ENCODE peak calls at places on chromosome 20, in ten cellular contexts. One of them, this sample, is unnamed.

GRCh38 chr20:62822788-62823651 is 6.2 kb downstream of the COL9A3 start:
- DNase-seq in foreskin fibroblast: no peak
- DNase-seq in psoas muscle: no peak
- DNase-seq in dermis blood vessel endothelial cell: peak
- DNase-seq in HTR-8/SVneo: peak
- DNase-seq in EH: peak
- DNase-seq in BJ: no peak
- DNase-seq in naive thymus-derived CD8-positive, alpha-beta T cell: no peak
- DNase-seq in left cardiac atrium: no peak
- DNase-seq in NCI-H1417: peak
- DNase-seq in this sample: no peak

GRCh38 chr20:46350201-46350985 is 42.1 kb upstream of the CDH22 start:
- DNase-seq in EH: peak
- DNase-seq in psoas muscle: no peak
- DNase-seq in left cardiac atrium: no peak
- DNase-seq in BJ: peak
- DNase-seq in NCI-H1417: peak
- DNase-seq in HTR-8/SVneo: peak
- DNase-seq in dermis blood vessel endothelial cell: peak
- DNase-seq in foreskin fibroblast: peak
- DNase-seq in naive thymus-derived CD8-positive, alpha-beta T cell: no peak
- DNase-seq in this sample: peak

GRCh38 chr20:44776977-44777376 is 31.3 kb downstream of the KCNK15 start:
- DNase-seq in NCI-H1417: no peak
- DNase-seq in BJ: no peak
- DNase-seq in naive thymus-derived CD8-positive, alpha-beta T cell: no peak
- DNase-seq in foreskin fibroblast: no peak
- DNase-seq in psoas muscle: no peak
- DNase-seq in dermis blood vessel endothelial cell: peak
- DNase-seq in HTR-8/SVneo: peak
- DNase-seq in EH: peak
- DNase-seq in left cardiac atrium: no peak
- DNase-seq in this sample: no peak

GRCh38 chr20:46255440-46256104 is 52.7 kb downstream of the CDH22 start:
- DNase-seq in dermis blood vessel endothelial cell: peak
- DNase-seq in psoas muscle: peak
- DNase-seq in NCI-H1417: peak
- DNase-seq in naive thymus-derived CD8-positive, alpha-beta T cell: no peak
- DNase-seq in BJ: no peak
- DNase-seq in left cardiac atrium: peak
- DNase-seq in foreskin fibroblast: no peak
- DNase-seq in EH: no peak
- DNase-seq in HTR-8/SVneo: peak
- DNase-seq in this sample: no peak

GRCh38 chr20:58433759-58434158 is 44.7 kb downstream of the VAPB start:
- DNase-seq in EH: peak
- DNase-seq in foreskin fibroblast: peak
- DNase-seq in naive thymus-derived CD8-positive, alpha-beta T cell: no peak
- DNase-seq in BJ: no peak
- DNase-seq in psoas muscle: no peak
- DNase-seq in left cardiac atrium: no peak
- DNase-seq in NCI-H1417: no peak
- DNase-seq in HTR-8/SVneo: peak
- DNase-seq in dermis blood vessel endothelial cell: peak
- DNase-seq in this sample: peak

GRCh38 chr20:8722277-8722928 is 346.5 kb upstream of the PLCB4 start:
- DNase-seq in left cardiac atrium: no peak
- DNase-seq in HTR-8/SVneo: peak
- DNase-seq in naive thymus-derived CD8-positive, alpha-beta T cell: peak
- DNase-seq in NCI-H1417: peak
- DNase-seq in psoas muscle: no peak
- DNase-seq in foreskin fibroblast: peak
- DNase-seq in BJ: no peak
- DNase-seq in dermis blood vessel endothelial cell: peak
- DNase-seq in EH: peak
- DNase-seq in this sample: peak

GRCh38 chr20:31560900-31561598 is 44.0 kb upstream of the ID1 start:
- DNase-seq in EH: peak
- DNase-seq in psoas muscle: peak
- DNase-seq in left cardiac atrium: no peak
- DNase-seq in foreskin fibroblast: peak
- DNase-seq in dermis blood vessel endothelial cell: peak
- DNase-seq in NCI-H1417: no peak
- DNase-seq in naive thymus-derived CD8-positive, alpha-beta T cell: no peak
- DNase-seq in BJ: peak
- DNase-seq in HTR-8/SVneo: peak
- DNase-seq in this sample: peak

GRCh38 chr20:62860391-62860923 is 1.2 kb downstream of the TCFL5 start:
- DNase-seq in dermis blood vessel endothelial cell: peak
- DNase-seq in naive thymus-derived CD8-positive, alpha-beta T cell: no peak
- DNase-seq in BJ: no peak
- DNase-seq in HTR-8/SVneo: peak
- DNase-seq in left cardiac atrium: peak
- DNase-seq in psoas muscle: no peak
- DNase-seq in EH: peak
- DNase-seq in foreskin fibroblast: no peak
- DNase-seq in NCI-H1417: peak
- DNase-seq in this sample: no peak

GRCh38 chr20:54625497-54625896 is 150.1 kb downstream of the DOK5 start:
- DNase-seq in naive thymus-derived CD8-positive, alpha-beta T cell: no peak
- DNase-seq in EH: no peak
- DNase-seq in NCI-H1417: peak
- DNase-seq in BJ: no peak
- DNase-seq in dermis blood vessel endothelial cell: no peak
- DNase-seq in left cardiac atrium: no peak
- DNase-seq in foreskin fibroblast: no peak
- DNase-seq in psoas muscle: no peak
- DNase-seq in HTR-8/SVneo: no peak
- DNase-seq in this sample: no peak

GRCh38 chr20:52905235-52905634 is 66.9 kb upstream of the TSHZ2 start:
- DNase-seq in EH: no peak
- DNase-seq in psoas muscle: no peak
- DNase-seq in BJ: no peak
- DNase-seq in HTR-8/SVneo: no peak
- DNase-seq in foreskin fibroblast: no peak
- DNase-seq in naive thymus-derived CD8-positive, alpha-beta T cell: no peak
- DNase-seq in dermis blood vessel endothelial cell: no peak
- DNase-seq in NCI-H1417: peak
- DNase-seq in left cardiac atrium: no peak
- DNase-seq in this sample: no peak

GRCh38 chr20:22499475-22500174 is 84.7 kb downstream of the FOXA2 start:
- DNase-seq in foreskin fibroblast: no peak
- DNase-seq in NCI-H1417: peak
- DNase-seq in psoas muscle: no peak
- DNase-seq in HTR-8/SVneo: no peak
- DNase-seq in dermis blood vessel endothelial cell: no peak
- DNase-seq in left cardiac atrium: no peak
- DNase-seq in naive thymus-derived CD8-positive, alpha-beta T cell: no peak
- DNase-seq in EH: no peak
- DNase-seq in BJ: no peak
- DNase-seq in this sample: no peak

GRCh38 chr20:50546729-50547314 is 36.6 kb downstream of the PTPN1 start:
- DNase-seq in foreskin fibroblast: no peak
- DNase-seq in dermis blood vessel endothelial cell: no peak
- DNase-seq in psoas muscle: no peak
- DNase-seq in BJ: no peak
- DNase-seq in left cardiac atrium: no peak
- DNase-seq in HTR-8/SVneo: no peak
- DNase-seq in EH: no peak
- DNase-seq in naive thymus-derived CD8-positive, alpha-beta T cell: no peak
- DNase-seq in NCI-H1417: no peak
- DNase-seq in this sample: no peak

GRCh38 chr20:46965477-46965876 is 70.8 kb downstream of the EYA2 start:
- DNase-seq in naive thymus-derived CD8-positive, alpha-beta T cell: no peak
- DNase-seq in NCI-H1417: no peak
- DNase-seq in foreskin fibroblast: no peak
- DNase-seq in dermis blood vessel endothelial cell: no peak
- DNase-seq in psoas muscle: no peak
- DNase-seq in HTR-8/SVneo: no peak
- DNase-seq in BJ: no peak
- DNase-seq in left cardiac atrium: no peak
- DNase-seq in EH: no peak
- DNase-seq in this sample: no peak

GRCh38 chr20:43676368-43676767 is 9.5 kb downstream of the MYBL2 start:
- DNase-seq in EH: no peak
- DNase-seq in HTR-8/SVneo: no peak
- DNase-seq in foreskin fibroblast: no peak
- DNase-seq in NCI-H1417: no peak
- DNase-seq in psoas muscle: no peak
- DNase-seq in BJ: no peak
- DNase-seq in naive thymus-derived CD8-positive, alpha-beta T cell: no peak
- DNase-seq in dermis blood vessel endothelial cell: no peak
- DNase-seq in left cardiac atrium: no peak
- DNase-seq in this sample: no peak

GRCh38 chr20:48523191-48523757 is 304.5 kb downstream of the PREX1 start:
- DNase-seq in dermis blood vessel endothelial cell: peak
- DNase-seq in EH: peak
- DNase-seq in HTR-8/SVneo: peak
- DNase-seq in NCI-H1417: no peak
- DNase-seq in naive thymus-derived CD8-positive, alpha-beta T cell: no peak
- DNase-seq in foreskin fibroblast: peak
- DNase-seq in psoas muscle: no peak
- DNase-seq in left cardiac atrium: no peak
- DNase-seq in BJ: no peak
- DNase-seq in this sample: peak

GRCh38 chr20:58676161-58676560 is 16.4 kb upstream of the NPEPL1 start:
- DNase-seq in dermis blood vessel endothelial cell: no peak
- DNase-seq in BJ: no peak
- DNase-seq in EH: no peak
- DNase-seq in psoas muscle: no peak
- DNase-seq in HTR-8/SVneo: no peak
- DNase-seq in foreskin fibroblast: no peak
- DNase-seq in naive thymus-derived CD8-positive, alpha-beta T cell: no peak
- DNase-seq in NCI-H1417: no peak
- DNase-seq in left cardiac atrium: no peak
- DNase-seq in this sample: no peak

GRCh38 chr20:39289316-39289715 is 327.2 kb downstream of the DHX35 start:
- DNase-seq in psoas muscle: no peak
- DNase-seq in EH: no peak
- DNase-seq in NCI-H1417: peak
- DNase-seq in naive thymus-derived CD8-positive, alpha-beta T cell: no peak
- DNase-seq in BJ: no peak
- DNase-seq in dermis blood vessel endothelial cell: peak
- DNase-seq in foreskin fibroblast: no peak
- DNase-seq in left cardiac atrium: no peak
- DNase-seq in HTR-8/SVneo: no peak
- DNase-seq in this sample: no peak

GRCh38 chr20:45626540-45626939 is 3.0 kb upstream of the WFDC10A start:
- DNase-seq in left cardiac atrium: no peak
- DNase-seq in HTR-8/SVneo: no peak
- DNase-seq in foreskin fibroblast: no peak
- DNase-seq in dermis blood vessel endothelial cell: no peak
- DNase-seq in NCI-H1417: no peak
- DNase-seq in psoas muscle: no peak
- DNase-seq in naive thymus-derived CD8-positive, alpha-beta T cell: no peak
- DNase-seq in EH: no peak
- DNase-seq in BJ: no peak
- DNase-seq in this sample: no peak

GRCh38 chr20:41052742-41053419 is 24.3 kb downstream of the TOP1 start:
- DNase-seq in EH: peak
- DNase-seq in left cardiac atrium: no peak
- DNase-seq in HTR-8/SVneo: no peak
- DNase-seq in psoas muscle: no peak
- DNase-seq in NCI-H1417: no peak
- DNase-seq in foreskin fibroblast: peak
- DNase-seq in BJ: peak
- DNase-seq in naive thymus-derived CD8-positive, alpha-beta T cell: no peak
- DNase-seq in dermis blood vessel endothelial cell: peak
- DNase-seq in this sample: peak

GRCh38 chr20:22346716-22347115 is 237.7 kb downstream of the FOXA2 start:
- DNase-seq in left cardiac atrium: no peak
- DNase-seq in NCI-H1417: no peak
- DNase-seq in HTR-8/SVneo: no peak
- DNase-seq in naive thymus-derived CD8-positive, alpha-beta T cell: no peak
- DNase-seq in foreskin fibroblast: no peak
- DNase-seq in BJ: no peak
- DNase-seq in EH: no peak
- DNase-seq in dermis blood vessel endothelial cell: no peak
- DNase-seq in psoas muscle: no peak
- DNase-seq in this sample: no peak

GRCh38 chr20:58692579-58693225 is at the start of gene NPEPL1:
- DNase-seq in EH: peak
- DNase-seq in naive thymus-derived CD8-positive, alpha-beta T cell: peak
- DNase-seq in left cardiac atrium: peak
- DNase-seq in dermis blood vessel endothelial cell: peak
- DNase-seq in BJ: no peak
- DNase-seq in psoas muscle: peak
- DNase-seq in HTR-8/SVneo: peak
- DNase-seq in NCI-H1417: no peak
- DNase-seq in foreskin fibroblast: peak
- DNase-seq in this sample: peak

GRCh38 chr20:56427797-56428196 is 15.7 kb downstream of the CASS4 start:
- DNase-seq in foreskin fibroblast: no peak
- DNase-seq in BJ: no peak
- DNase-seq in HTR-8/SVneo: no peak
- DNase-seq in NCI-H1417: no peak
- DNase-seq in naive thymus-derived CD8-positive, alpha-beta T cell: no peak
- DNase-seq in dermis blood vessel endothelial cell: no peak
- DNase-seq in psoas muscle: no peak
- DNase-seq in EH: no peak
- DNase-seq in left cardiac atrium: no peak
- DNase-seq in this sample: no peak

GRCh38 chr20:53191957-53192356 is 219.8 kb downstream of the TSHZ2 start:
- DNase-seq in BJ: no peak
- DNase-seq in left cardiac atrium: no peak
- DNase-seq in HTR-8/SVneo: no peak
- DNase-seq in NCI-H1417: no peak
- DNase-seq in foreskin fibroblast: no peak
- DNase-seq in naive thymus-derived CD8-positive, alpha-beta T cell: no peak
- DNase-seq in dermis blood vessel endothelial cell: no peak
- DNase-seq in EH: no peak
- DNase-seq in psoas muscle: no peak
- DNase-seq in this sample: no peak

GRCh38 chr20:50572922-50573777 is 63.0 kb downstream of the PTPN1 start:
- DNase-seq in naive thymus-derived CD8-positive, alpha-beta T cell: no peak
- DNase-seq in dermis blood vessel endothelial cell: peak
- DNase-seq in EH: peak
- DNase-seq in psoas muscle: peak
- DNase-seq in left cardiac atrium: peak
- DNase-seq in BJ: no peak
- DNase-seq in HTR-8/SVneo: no peak
- DNase-seq in foreskin fibroblast: peak
- DNase-seq in NCI-H1417: peak
- DNase-seq in this sample: peak

GRCh38 chr20:57400821-57401564 is 9.8 kb downstream of the RBM38 start:
- DNase-seq in HTR-8/SVneo: no peak
- DNase-seq in EH: no peak
- DNase-seq in naive thymus-derived CD8-positive, alpha-beta T cell: peak
- DNase-seq in psoas muscle: peak
- DNase-seq in BJ: no peak
- DNase-seq in dermis blood vessel endothelial cell: no peak
- DNase-seq in foreskin fibroblast: no peak
- DNase-seq in left cardiac atrium: peak
- DNase-seq in NCI-H1417: peak
- DNase-seq in this sample: no peak

GRCh38 chr20:47950103-47950502 is 164.8 kb upstream of the SULF2 start:
- DNase-seq in left cardiac atrium: no peak
- DNase-seq in HTR-8/SVneo: peak
- DNase-seq in BJ: no peak
- DNase-seq in foreskin fibroblast: no peak
- DNase-seq in NCI-H1417: peak
- DNase-seq in naive thymus-derived CD8-positive, alpha-beta T cell: no peak
- DNase-seq in psoas muscle: no peak
- DNase-seq in dermis blood vessel endothelial cell: peak
- DNase-seq in EH: peak
- DNase-seq in this sample: no peak